ENCODE peak calls at places on chromosomes 6 and 20, in nine cellular contexts. X, K, A, E, R, S, J, P and T are unnamed samples.

GRCh38 chr6:56242343-56242742 is 5.0 kb downstream of the COL21A1 start:
- DNase-seq in X (peak), K (no peak), A (no peak), E (no peak), R (no peak), S (no peak), J (no peak), P (no peak), T (no peak)

GRCh38 chr20:56875052-56875663 is 246.1 kb downstream of the TFAP2C start:
- DNase-seq in X (peak), K (no peak), A (no peak), E (no peak), R (no peak), S (no peak), J (no peak), P (no peak), T (no peak)

GRCh38 chr20:51784299-51784698 is 16.1 kb upstream of the ATP9A start:
- DNase-seq in X (no peak), K (no peak), A (no peak), E (no peak), R (no peak), S (no peak), J (no peak), P (no peak), T (no peak)

GRCh38 chr6:49813248-49813647 is 26.2 kb upstream of the PGK2 start:
- DNase-seq in X (no peak), K (no peak), A (no peak), E (no peak), R (no peak), S (no peak), J (no peak), P (no peak), T (no peak)

GRCh38 chr6:70474751-70475150 is 61.4 kb downstream of the FAM135A start:
- DNase-seq in X (peak), K (no peak), A (no peak), E (no peak), R (no peak), S (no peak), J (no peak), P (no peak), T (no peak)

GRCh38 chr20:24812356-24812755 is 136.7 kb upstream of the CST7 start:
- DNase-seq in X (no peak), K (no peak), A (no peak), E (no peak), R (peak), S (no peak), J (no peak), P (no peak), T (no peak)

GRCh38 chr20:12555369-12555768 is 453.4 kb upstream of the SPTLC3 start:
- DNase-seq in X (peak), K (no peak), A (no peak), E (no peak), R (no peak), S (no peak), J (no peak), P (no peak), T (no peak)

GRCh38 chr6:149963212-149963461 is 606 bp upstream of the ULBP1 start:
- DNase-seq in X (peak), K (no peak), A (no peak), E (no peak), R (no peak), S (peak), J (no peak), P (no peak), T (no peak)

GRCh38 chr6:22227824-22228610 is 68.8 kb downstream of the PRL start:
- DNase-seq in X (peak), K (no peak), A (no peak), E (no peak), R (no peak), S (no peak), J (no peak), P (no peak), T (no peak)

GRCh38 chr20:46406200-46406985 is at the start of gene ELMO2:
- DNase-seq in X (peak), K (peak), A (peak), E (peak), R (peak), S (peak), J (peak), P (peak), T (peak)

GRCh38 chr6:11343963-11344714 is 111.7 kb upstream of the NEDD9 start:
- DNase-seq in X (no peak), K (no peak), A (no peak), E (no peak), R (no peak), S (no peak), J (no peak), P (no peak), T (no peak)

GRCh38 chr6:31441368-31442267 is 38.2 kb downstream of the MICA start:
- DNase-seq in X (peak), K (no peak), A (peak), E (peak), R (peak), S (peak), J (peak), P (peak), T (peak)

GRCh38 chr6:11379805-11380204 is 147.3 kb upstream of the NEDD9 start:
- DNase-seq in X (no peak), K (no peak), A (no peak), E (no peak), R (no peak), S (no peak), J (no peak), P (no peak), T (no peak)

GRCh38 chr6:157273756-157274088 is 49.6 kb downstream of the TMEM242 start:
- DNase-seq in X (peak), K (no peak), A (no peak), E (peak), R (no peak), S (peak), J (no peak), P (peak), T (peak)

GRCh38 chr6:124466949-124467348 is 495.3 kb upstream of the RNF217 start:
- DNase-seq in X (no peak), K (no peak), A (no peak), E (no peak), R (no peak), S (no peak), J (no peak), P (no peak), T (no peak)

GRCh38 chr6:112939543-112939942 is 592.4 kb downstream of the RFPL4B start:
- DNase-seq in X (no peak), K (no peak), A (no peak), E (no peak), R (no peak), S (no peak), J (no peak), P (no peak), T (no peak)

GRCh38 chr6:2063547-2063946 is 181.9 kb downstream of the GMDS start:
- DNase-seq in X (no peak), K (no peak), A (no peak), E (no peak), R (no peak), S (no peak), J (no peak), P (no peak), T (no peak)

GRCh38 chr6:170434821-170435155 is 118.3 kb downstream of the PSMB1 start:
- DNase-seq in X (no peak), K (no peak), A (peak), E (no peak), R (no peak), S (no peak), J (no peak), P (no peak), T (no peak)